ENCODE peak calls at places on chromosome 9, in six cellular contexts. D is kidney epithelial cell, H is cardiac fibroblast, J is transverse colon, S is AG04450, N is prostate gland. L is an unnamed sample.

GRCh38 chr9:34732886-34733285 is 22.9 kb upstream of the CCL21 start:
- DNase-seq in D (no peak), H (no peak), J (no peak), S (no peak), N (no peak), L (no peak)

GRCh38 chr9:38186372-38187115 is 117.5 kb upstream of the SHB start:
- DNase-seq in D (no peak), H (no peak), J (no peak), S (no peak), N (no peak), L (peak; percentile 3)

GRCh38 chr9:92807757-92808725 is 43.4 kb upstream of the BICD2 start:
- DNase-seq in D (no peak), H (no peak), J (peak; percentile 11), S (no peak), N (no peak), L (no peak)

GRCh38 chr9:3758816-3759576 is 233.2 kb upstream of the RFX3 start:
- DNase-seq in D (no peak), H (peak; percentile 43), J (no peak), S (no peak), N (no peak), L (peak; percentile 13)

GRCh38 chr9:24189986-24190385 is 355.7 kb downstream of the IZUMO3 start:
- DNase-seq in D (no peak), H (no peak), J (no peak), S (no peak), N (no peak), L (no peak)

GRCh38 chr9:121881920-121882500 is 211.1 kb downstream of the TTLL11 start:
- DNase-seq in D (no peak), H (no peak), J (no peak), S (no peak), N (no peak), L (no peak)

GRCh38 chr9:93256878-93257807 is 73.2 kb downstream of the WNK2 start:
- DNase-seq in D (no peak), H (no peak), J (peak; percentile 6), S (no peak), N (no peak), L (no peak)

GRCh38 chr9:13444272-13444608 is 164.7 kb upstream of the MPDZ start:
- DNase-seq in D (no peak), H (no peak), J (no peak), S (no peak), N (no peak), L (no peak)

GRCh38 chr9:114691046-114691955 is 9.3 kb upstream of the TEX48 start:
- DNase-seq in D (peak; percentile 86), H (peak; percentile 88), J (no peak), S (peak; percentile 62), N (no peak), L (peak; percentile 71)

GRCh38 chr9:129380961-129381401 is 202.9 kb upstream of the IER5L start:
- DNase-seq in D (no peak), H (no peak), J (no peak), S (no peak), N (no peak), L (no peak)

GRCh38 chr9:87512321-87512720 is 14.7 kb downstream of the DAPK1 start:
- DNase-seq in D (no peak), H (no peak), J (no peak), S (no peak), N (no peak), L (no peak)

GRCh38 chr9:94096819-94097577 is 12.7 kb downstream of the PTPDC1 start:
- DNase-seq in D (no peak), H (peak; percentile 45), J (no peak), S (no peak), N (no peak), L (no peak)

GRCh38 chr9:29564564-29564963 is 1991.3 kb upstream of the C9orf72 start:
- DNase-seq in D (no peak), H (peak; percentile 4), J (no peak), S (no peak), N (no peak), L (no peak)

GRCh38 chr9:94081864-94082468 is 2.3 kb upstream of the PTPDC1 start:
- DNase-seq in D (peak; percentile 4), H (no peak), J (no peak), S (no peak), N (no peak), L (peak; percentile 61)

GRCh38 chr9:124779368-124780059 is 2.6 kb downstream of the OLFML2A start:
- DNase-seq in D (peak; percentile 87), H (peak; percentile 90), J (no peak), S (peak; percentile 99), N (no peak), L (peak; percentile 85)

GRCh38 chr9:129604766-129605163 is 16.1 kb downstream of the C9orf50 start:
- DNase-seq in D (no peak), H (no peak), J (no peak), S (no peak), N (no peak), L (no peak)

GRCh38 chr9:121839726-121840500 is 188.5 kb downstream of the DAB2IP start:
- DNase-seq in D (no peak), H (no peak), J (no peak), S (no peak), N (no peak), L (no peak)

GRCh38 chr9:38200431-38200830 is 131.4 kb upstream of the SHB start:
- DNase-seq in D (no peak), H (no peak), J (no peak), S (no peak), N (no peak), L (no peak)

GRCh38 chr9:124215551-124215910 is 42.2 kb upstream of the NEK6 start:
- DNase-seq in D (no peak), H (no peak), J (no peak), S (no peak), N (no peak), L (no peak)

GRCh38 chr9:74078647-74079046 is 418.5 kb upstream of the RORB start:
- DNase-seq in D (peak; percentile 71), H (peak; percentile 1), J (no peak), S (no peak), N (no peak), L (no peak)

GRCh38 chr9:3525836-3526165 is at the start of gene RFX3:
- DNase-seq in D (peak; percentile 87), H (peak; percentile 97), J (peak; percentile 91), S (peak; percentile 84), N (peak; percentile 89), L (peak; percentile 97)

GRCh38 chr9:72542917-72543316 is 21.5 kb downstream of the TMC1 start:
- DNase-seq in D (no peak), H (no peak), J (no peak), S (no peak), N (no peak), L (no peak)

GRCh38 chr9:86443992-86444391 is 89.8 kb upstream of the TUT7 start:
- DNase-seq in D (no peak), H (no peak), J (no peak), S (no peak), N (no peak), L (no peak)

DNA sequence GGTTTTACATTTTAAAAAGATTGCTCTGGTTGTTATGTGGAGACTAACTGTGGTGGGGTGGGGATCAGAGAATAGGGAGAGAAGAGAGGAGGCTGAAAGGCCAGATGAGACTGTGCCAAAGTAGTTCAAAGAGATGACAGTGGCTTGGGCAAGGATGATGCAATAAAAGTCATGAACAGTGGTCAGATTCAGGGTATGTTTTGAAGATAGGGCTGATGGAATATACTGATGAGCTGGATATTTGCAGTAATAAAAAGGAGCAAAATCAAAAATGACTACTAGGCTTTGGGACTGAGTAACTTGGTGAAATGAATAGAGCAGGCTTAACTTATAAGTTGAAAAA is 37.6 kb upstream of the CDK5RAP2 start:
- DNase-seq in D (no peak), H (peak; percentile 36), J (no peak), S (no peak), N (no peak), L (peak; percentile 7)
- H3K4me3 ChIP-seq in D (no peak overlapping the region), H (no peak overlapping the region), J (no peak overlapping the region), S (no peak overlapping the region), N (no peak overlapping the region), L (no peak overlapping the region)

GRCh38 chr9:113588242-113588810 is 124.8 kb downstream of the RGS3 start:
- DNase-seq in D (no peak), H (no peak), J (no peak), S (no peak), N (no peak), L (no peak)

GRCh38 chr9:113588936-113589335 is 125.4 kb downstream of the RGS3 start:
- DNase-seq in D (no peak), H (no peak), J (no peak), S (no peak), N (no peak), L (no peak)

GRCh38 chr9:113589407-113589806 is 125.9 kb downstream of the RGS3 start:
- DNase-seq in D (no peak), H (no peak), J (no peak), S (no peak), N (no peak), L (no peak)

GRCh38 chr9:113585555-113585954 is 122.0 kb downstream of the RGS3 start:
- DNase-seq in D (no peak), H (no peak), J (no peak), S (no peak), N (no peak), L (no peak)

DNA sequence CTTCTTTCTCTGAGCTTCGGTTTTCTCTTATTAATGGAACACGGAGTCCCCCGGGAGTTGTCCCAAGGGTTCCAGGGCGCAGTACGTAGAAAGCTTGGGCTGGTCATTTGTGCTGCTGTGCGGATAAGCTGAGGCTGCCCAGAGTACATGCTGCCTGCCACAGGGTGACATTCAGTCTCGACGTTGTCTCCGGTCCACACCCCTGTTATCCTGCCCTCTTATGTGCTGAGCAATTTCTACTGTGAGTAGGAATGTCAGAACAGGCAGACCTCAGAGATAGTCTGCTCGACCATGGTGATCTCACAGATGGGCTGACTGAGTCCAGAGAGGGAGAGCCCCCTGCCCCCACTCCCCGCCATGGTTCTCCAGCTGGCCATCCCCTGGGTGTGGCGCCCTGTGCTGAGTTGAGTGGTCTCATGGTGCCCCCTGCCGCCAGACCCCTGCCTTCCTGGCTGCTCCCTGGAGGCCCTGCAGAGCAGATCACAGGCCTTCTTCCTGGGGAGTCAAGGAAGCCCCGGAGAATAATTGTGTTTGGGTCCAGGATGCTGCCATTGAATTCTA is 124.0 kb downstream of the RGS3 start:
- DNase-seq in D (no peak), H (peak; percentile 65), J (no peak), S (no peak), N (no peak), L (peak; percentile 50)
- TF ChIP-seq CTCF in D (peak; percentile 38), H (peak; percentile 76), J (no peak), S (peak; percentile 49), N (peak; percentile 33), L (peak; percentile 52)

GRCh38 chr9:35945341-35946018 is 12.5 kb downstream of the OR2S2 start:
- DNase-seq in D (peak; percentile 63), H (peak; percentile 93), J (peak; percentile 88), S (peak; percentile 63), N (peak; percentile 43), L (peak; percentile 89)
- H3K4me3 ChIP-seq in D (no peak overlapping the region), H (no peak overlapping the region), J (peak overlapping the region; percentile 8), S (no peak overlapping the region), N (no peak overlapping the region), L (no peak overlapping the region)

DNA sequence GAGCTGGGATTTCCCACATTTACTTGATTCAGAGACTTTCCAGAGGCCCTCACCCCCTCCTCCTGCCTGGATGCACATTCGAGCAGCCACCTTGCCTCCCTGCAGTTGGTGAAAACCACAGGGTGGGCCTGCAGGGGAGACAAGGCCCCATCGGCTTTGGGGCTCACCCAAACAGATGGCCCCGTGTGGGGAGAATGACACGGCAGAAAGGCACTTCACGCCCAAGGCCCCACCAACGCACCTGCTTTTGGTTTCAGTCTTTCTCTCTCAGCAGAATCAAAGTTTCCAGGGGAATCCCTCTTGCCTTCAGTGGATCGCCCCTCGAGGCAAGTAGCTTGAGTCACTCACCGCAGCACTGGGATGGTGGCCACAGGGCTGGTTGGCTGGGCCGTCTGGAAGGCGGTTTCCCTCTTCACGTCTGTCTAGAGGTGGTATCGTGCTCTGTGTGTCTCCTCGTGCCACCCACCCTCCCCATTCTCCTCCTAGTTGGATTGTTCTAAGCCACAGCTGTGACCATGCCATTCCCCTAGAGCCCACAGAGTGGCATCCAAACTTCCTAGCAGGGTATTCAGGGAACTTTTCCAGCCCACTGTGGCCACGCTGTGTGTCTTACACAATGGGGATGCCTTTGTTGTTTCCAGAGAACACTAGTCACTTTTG is 31.8 kb downstream of the SEC61B start:
- DNase-seq in D (no peak), H (no peak), J (peak; percentile 49), S (no peak), N (no peak), L (no peak)
- TF ChIP-seq CTCF in D (no peak), H (no peak), J (no peak), S (no peak), N (no peak), L (no peak)

L was measured in fibroblast of pulmonary artery.